ENCODE peak calls at places on chromosome 15, in six cellular contexts. I is NCI-H1436; Y is Karpas-422; W is activated CD4-positive, alpha-beta T cell treated with anti-CD3 and anti-CD28 coated beads for 36 hours; S is HEK293T; M is NCI-H2029 treated with DMSO at 0.1 percent for 48 hours. E is an unnamed sample.
A peak's percentile ranks its signal among the peaks of the same experiment; 100 is the strongest.

GRCh38 chr15:38883987-38884386 is 319.4 kb upstream of the RASGRP1 start:
- DNase-seq in I (no peak), Y (no peak), W (no peak), S (no peak), M (no peak), E (no peak)

GRCh38 chr15:69903476-69904295 is 194.0 kb downstream of the TLE3 start:
- DNase-seq in I (no peak), Y (no peak), W (no peak), S (no peak), M (no peak), E (no peak)

GRCh38 chr15:91070872-91071271 is 29.2 kb upstream of the SV2B start:
- DNase-seq in I (no peak), Y (no peak), W (no peak), S (no peak), M (no peak), E (no peak)

GRCh38 chr15:23532019-23532418 is 33.5 kb upstream of the MKRN3 start:
- DNase-seq in I (no peak), Y (no peak), W (no peak), S (no peak), M (no peak), E (peak; percentile 42)

GRCh38 chr15:82021992-82022391 is 23.8 kb downstream of the MEX3B start:
- DNase-seq in I (peak; percentile 62), Y (no peak), W (no peak), S (peak; percentile 32), M (peak; percentile 18), E (peak; percentile 55)

GRCh38 chr15:93312891-93313486 is 224.0 kb upstream of the RGMA start:
- DNase-seq in I (no peak), Y (no peak), W (no peak), S (no peak), M (no peak), E (no peak)

GRCh38 chr15:72680931-72681330 is 5.1 kb downstream of the HIGD2B start:
- DNase-seq in I (no peak), Y (no peak), W (no peak), S (no peak), M (no peak), E (no peak)

GRCh38 chr15:37109952-37110630 is 9.7 kb upstream of the MEIS2 start:
- DNase-seq in I (peak; percentile 33), Y (no peak), W (no peak), S (no peak), M (no peak), E (no peak)

GRCh38 chr15:42364529-42364928 is 5.2 kb downstream of the CAPN3 start:
- DNase-seq in I (peak; percentile 1), Y (no peak), W (no peak), S (no peak), M (no peak), E (no peak)

GRCh38 chr15:70892912-70893560 is 410 bp downstream of the LRRC49 start:
- DNase-seq in I (no peak), Y (no peak), W (peak; percentile 13), S (peak; percentile 26), M (peak; percentile 35), E (no peak)

GRCh38 chr15:67201136-67201535 is 53.3 kb downstream of the AAGAB start:
- DNase-seq in I (no peak), Y (no peak), W (no peak), S (no peak), M (no peak), E (no peak)

GRCh38 chr15:61041886-61042285 is 187.2 kb downstream of the RORA start:
- DNase-seq in I (no peak), Y (no peak), W (no peak), S (no peak), M (no peak), E (no peak)

GRCh38 chr15:78098131-78098755 is 5.9 kb downstream of the SH2D7 start:
- DNase-seq in I (no peak), Y (no peak), W (no peak), S (no peak), M (no peak), E (no peak)

GRCh38 chr15:50506121-50506520 is 40.3 kb downstream of the USP50 start:
- DNase-seq in I (no peak), Y (no peak), W (no peak), S (peak; percentile 12), M (no peak), E (no peak)

GRCh38 chr15:78625621-78626280 is 5.0 kb upstream of the CHRNA3 start:
- DNase-seq in I (peak; percentile 50), Y (peak; percentile 21), W (no peak), S (no peak), M (no peak), E (no peak)

GRCh38 chr15:31472636-31473383 is 146.2 kb downstream of the KLF13 start:
- DNase-seq in I (no peak), Y (no peak), W (peak; percentile 74), S (no peak), M (no peak), E (no peak)

GRCh38 chr15:91593081-91593480 is 260.4 kb upstream of the SLCO3A1 start:
- DNase-seq in I (no peak), Y (no peak), W (no peak), S (no peak), M (no peak), E (no peak)

GRCh38 chr15:99016680-99017321 is 9.2 kb upstream of the PGPEP1L start:
- DNase-seq in I (no peak), Y (no peak), W (no peak), S (no peak), M (no peak), E (no peak)

GRCh38 chr15:68578960-68579935 is at the start of gene CORO2B:
- DNase-seq in I (peak; percentile 26), Y (peak; percentile 44), W (peak; percentile 52), S (peak; percentile 51), M (no peak), E (peak; percentile 18)

GRCh38 chr15:31831596-31831995 is 198.7 kb upstream of the CHRNA7 start:
- DNase-seq in I (no peak), Y (no peak), W (no peak), S (no peak), M (no peak), E (no peak)

GRCh38 chr15:50675524-50676144 is 11.0 kb downstream of the TRPM7 start:
- DNase-seq in I (no peak), Y (peak; percentile 50), W (no peak), S (no peak), M (no peak), E (peak; percentile 33)

GRCh38 chr15:77027697-77028450 is 32.9 kb downstream of the PSTPIP1 start:
- DNase-seq in I (no peak), Y (no peak), W (peak; percentile 4), S (no peak), M (no peak), E (no peak)

E was measured in NCI-H1694.